ENCODE peak calls at places on chromosome 5, in eight cellular contexts. One of them, this sample, is unnamed.

GRCh38 chr5:137560414-137560813 is 61.3 kb upstream of the SPOCK1 start:
- DNase-seq in foreskin fibroblast: no peak
- DNase-seq in fibroblast of the aortic adventitia: no peak
- DNase-seq in endothelial cell: no peak
- DNase-seq in cardiac fibroblast: peak
- DNase-seq in upper lobe of right lung: no peak
- DNase-seq in fibroblast of mammary gland: no peak
- DNase-seq in AG09319: no peak
- DNase-seq in this sample: peak

GRCh38 chr5:57986746-57987145 is 473.1 kb downstream of the PLK2 start:
- DNase-seq in foreskin fibroblast: no peak
- DNase-seq in fibroblast of the aortic adventitia: peak
- DNase-seq in fibroblast of mammary gland: peak
- DNase-seq in AG09319: peak
- DNase-seq in cardiac fibroblast: peak
- DNase-seq in upper lobe of right lung: no peak
- DNase-seq in endothelial cell: no peak
- DNase-seq in this sample: peak

GRCh38 chr5:24703934-24704333 is 59.2 kb upstream of the CDH10 start:
- DNase-seq in fibroblast of mammary gland: no peak
- DNase-seq in foreskin fibroblast: no peak
- DNase-seq in AG09319: no peak
- DNase-seq in cardiac fibroblast: no peak
- DNase-seq in upper lobe of right lung: no peak
- DNase-seq in endothelial cell: no peak
- DNase-seq in fibroblast of the aortic adventitia: no peak
- DNase-seq in this sample: no peak

GRCh38 chr5:61402970-61403369 is 70.9 kb downstream of the ZSWIM6 start:
- DNase-seq in fibroblast of mammary gland: no peak
- DNase-seq in upper lobe of right lung: no peak
- DNase-seq in cardiac fibroblast: no peak
- DNase-seq in endothelial cell: no peak
- DNase-seq in fibroblast of the aortic adventitia: no peak
- DNase-seq in AG09319: peak
- DNase-seq in foreskin fibroblast: no peak
- DNase-seq in this sample: no peak

GRCh38 chr5:170565077-170565476 is 61.3 kb downstream of the KCNIP1 start:
- DNase-seq in foreskin fibroblast: no peak
- DNase-seq in fibroblast of mammary gland: no peak
- DNase-seq in upper lobe of right lung: no peak
- DNase-seq in AG09319: no peak
- DNase-seq in endothelial cell: no peak
- DNase-seq in cardiac fibroblast: no peak
- DNase-seq in fibroblast of the aortic adventitia: no peak
- DNase-seq in this sample: no peak

GRCh38 chr5:31854625-31855526 is 215.9 kb downstream of the PDZD2 start:
- DNase-seq in endothelial cell: peak
- DNase-seq in fibroblast of the aortic adventitia: peak
- DNase-seq in upper lobe of right lung: peak
- DNase-seq in AG09319: no peak
- DNase-seq in cardiac fibroblast: peak
- DNase-seq in foreskin fibroblast: no peak
- DNase-seq in fibroblast of mammary gland: no peak
- DNase-seq in this sample: no peak

GRCh38 chr5:77101298-77101697 is 14.2 kb upstream of the ZBED3 start:
- DNase-seq in upper lobe of right lung: no peak
- DNase-seq in endothelial cell: no peak
- DNase-seq in AG09319: no peak
- DNase-seq in fibroblast of mammary gland: peak
- DNase-seq in foreskin fibroblast: peak
- DNase-seq in cardiac fibroblast: peak
- DNase-seq in fibroblast of the aortic adventitia: peak
- DNase-seq in this sample: peak

GRCh38 chr5:76742586-76742985 is 26.7 kb downstream of the F2R start:
- DNase-seq in fibroblast of mammary gland: peak
- DNase-seq in fibroblast of the aortic adventitia: peak
- DNase-seq in AG09319: no peak
- DNase-seq in cardiac fibroblast: peak
- DNase-seq in foreskin fibroblast: peak
- DNase-seq in upper lobe of right lung: no peak
- DNase-seq in endothelial cell: no peak
- DNase-seq in this sample: peak

GRCh38 chr5:90312027-90312426 is 97.5 kb downstream of the CETN3 start:
- DNase-seq in upper lobe of right lung: no peak
- DNase-seq in fibroblast of mammary gland: no peak
- DNase-seq in foreskin fibroblast: no peak
- DNase-seq in endothelial cell: no peak
- DNase-seq in cardiac fibroblast: no peak
- DNase-seq in AG09319: no peak
- DNase-seq in fibroblast of the aortic adventitia: no peak
- DNase-seq in this sample: no peak

GRCh38 chr5:154309361-154309725 is 118.8 kb downstream of the GALNT10 start:
- DNase-seq in AG09319: no peak
- DNase-seq in foreskin fibroblast: no peak
- DNase-seq in cardiac fibroblast: peak
- DNase-seq in endothelial cell: no peak
- DNase-seq in fibroblast of the aortic adventitia: peak
- DNase-seq in fibroblast of mammary gland: peak
- DNase-seq in upper lobe of right lung: no peak
- DNase-seq in this sample: peak

GRCh38 chr5:145237843-145238242 is 597.3 kb downstream of the PRELID2 start:
- DNase-seq in cardiac fibroblast: peak
- DNase-seq in endothelial cell: peak
- DNase-seq in foreskin fibroblast: no peak
- DNase-seq in upper lobe of right lung: no peak
- DNase-seq in fibroblast of the aortic adventitia: peak
- DNase-seq in fibroblast of mammary gland: peak
- DNase-seq in AG09319: no peak
- DNase-seq in this sample: peak

GRCh38 chr5:135691116-135691515 is 112.3 kb upstream of the CXCL14 start:
- DNase-seq in endothelial cell: no peak
- DNase-seq in fibroblast of mammary gland: no peak
- DNase-seq in AG09319: no peak
- DNase-seq in cardiac fibroblast: no peak
- DNase-seq in fibroblast of the aortic adventitia: no peak
- DNase-seq in foreskin fibroblast: no peak
- DNase-seq in upper lobe of right lung: no peak
- DNase-seq in this sample: no peak

GRCh38 chr5:94025788-94026473 is 284.5 kb upstream of the POU5F2 start:
- DNase-seq in AG09319: no peak
- DNase-seq in fibroblast of mammary gland: no peak
- DNase-seq in fibroblast of the aortic adventitia: no peak
- DNase-seq in upper lobe of right lung: no peak
- DNase-seq in cardiac fibroblast: no peak
- DNase-seq in endothelial cell: no peak
- DNase-seq in foreskin fibroblast: no peak
- DNase-seq in this sample: no peak

GRCh38 chr5:149419532-149420485 is 40.7 kb upstream of the IL17B start:
- DNase-seq in endothelial cell: no peak
- DNase-seq in upper lobe of right lung: no peak
- DNase-seq in cardiac fibroblast: peak
- DNase-seq in fibroblast of mammary gland: peak
- DNase-seq in AG09319: no peak
- DNase-seq in fibroblast of the aortic adventitia: no peak
- DNase-seq in foreskin fibroblast: no peak
- DNase-seq in this sample: no peak

DNA sequence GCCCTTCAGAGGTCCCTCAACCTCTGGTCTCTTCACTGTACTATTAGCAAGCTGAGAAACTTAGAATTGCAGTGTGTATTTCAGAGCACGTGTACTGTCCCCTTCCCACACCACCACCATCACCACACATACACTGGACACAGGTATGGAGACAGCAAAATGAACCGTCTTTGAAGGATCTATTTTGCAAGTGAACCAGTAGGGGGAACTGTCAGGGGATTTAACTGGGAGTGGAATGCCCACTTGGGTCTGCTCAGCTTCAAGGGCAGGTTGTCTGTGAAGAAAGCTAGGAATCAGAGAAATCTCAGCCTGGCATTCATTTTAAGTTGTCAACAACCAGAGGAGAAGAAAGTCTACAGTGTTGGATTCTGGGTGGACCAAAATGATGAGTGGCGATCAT is 147.0 kb downstream of the DCP2 start:
- DNase-seq in endothelial cell: peak
- DNase-seq in fibroblast of mammary gland: peak
- DNase-seq in upper lobe of right lung: no peak
- DNase-seq in fibroblast of the aortic adventitia: no peak
- DNase-seq in cardiac fibroblast: peak
- DNase-seq in AG09319: no peak
- DNase-seq in foreskin fibroblast: no peak
- DNase-seq in this sample: no peak
- TF ChIP-seq CTCF in endothelial cell: peak
- TF ChIP-seq CTCF in fibroblast of mammary gland: peak
- TF ChIP-seq CTCF in upper lobe of right lung: no peak
- TF ChIP-seq CTCF in fibroblast of the aortic adventitia: peak
- TF ChIP-seq CTCF in cardiac fibroblast: peak
- TF ChIP-seq CTCF in AG09319: no peak
- TF ChIP-seq CTCF in foreskin fibroblast: peak
- TF ChIP-seq CTCF in this sample: peak

GRCh38 chr5:116037236-116037822 is 5.1 kb downstream of the ARL14EPL start:
- DNase-seq in endothelial cell: no peak
- DNase-seq in fibroblast of the aortic adventitia: no peak
- DNase-seq in AG09319: no peak
- DNase-seq in fibroblast of mammary gland: peak
- DNase-seq in cardiac fibroblast: peak
- DNase-seq in upper lobe of right lung: no peak
- DNase-seq in foreskin fibroblast: no peak
- DNase-seq in this sample: no peak
- TF ChIP-seq CTCF in endothelial cell: no peak
- TF ChIP-seq CTCF in fibroblast of the aortic adventitia: no peak
- TF ChIP-seq CTCF in AG09319: peak
- TF ChIP-seq CTCF in fibroblast of mammary gland: peak
- TF ChIP-seq CTCF in cardiac fibroblast: peak
- TF ChIP-seq CTCF in upper lobe of right lung: no peak
- TF ChIP-seq CTCF in foreskin fibroblast: no peak
- TF ChIP-seq CTCF in this sample: peak

DNA sequence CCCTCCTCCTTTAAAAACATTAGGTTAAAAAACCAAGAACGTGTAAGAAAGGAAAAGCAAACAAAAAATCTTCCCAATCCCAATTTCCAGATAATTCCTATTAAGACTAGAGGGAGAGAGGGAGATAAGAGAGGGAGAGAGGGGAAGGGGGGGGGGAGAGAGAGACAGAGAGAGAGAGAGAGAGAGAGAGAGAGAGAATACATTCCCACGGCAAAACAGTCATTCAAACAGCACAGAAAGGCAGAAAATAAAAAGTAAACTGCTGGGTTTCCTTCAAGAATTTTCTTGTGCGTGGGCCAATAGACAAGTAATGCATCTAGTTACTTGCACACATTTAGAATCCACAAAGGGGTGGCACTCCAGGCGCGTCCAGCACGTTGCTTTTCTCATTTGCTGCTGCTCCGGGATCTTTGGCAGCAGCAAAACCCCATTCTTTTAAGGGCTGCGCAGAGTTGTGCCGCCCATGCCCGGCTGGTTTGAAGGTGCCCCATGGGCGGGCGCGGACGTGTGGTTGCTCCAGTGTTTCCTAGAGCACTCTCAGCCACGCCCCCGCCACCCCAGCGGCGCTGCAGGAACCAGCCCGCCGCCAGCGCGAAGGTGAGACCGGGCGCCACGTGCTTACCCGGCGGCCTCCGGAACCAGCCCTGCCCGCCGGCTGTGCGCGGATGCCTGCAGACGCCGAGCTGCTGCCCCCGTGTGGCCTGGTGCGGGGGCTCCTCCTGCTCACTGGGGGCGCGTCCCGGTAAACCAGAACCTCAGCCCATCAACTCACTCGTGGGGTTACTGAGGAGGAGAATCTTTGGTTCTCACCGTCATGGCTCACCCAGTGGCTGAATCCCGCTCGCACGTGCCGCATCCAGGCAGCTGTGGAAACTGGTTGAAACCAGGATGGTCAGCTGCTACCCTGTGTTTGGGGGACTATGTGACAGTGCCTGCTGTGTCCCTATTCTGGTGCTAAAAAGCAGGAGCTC is 44.6 kb downstream of the STC2 start:
- DNase-seq in fibroblast of the aortic adventitia: peak
- DNase-seq in AG09319: no peak
- DNase-seq in fibroblast of mammary gland: peak
- DNase-seq in foreskin fibroblast: peak
- DNase-seq in upper lobe of right lung: peak
- DNase-seq in endothelial cell: peak
- DNase-seq in cardiac fibroblast: peak
- DNase-seq in this sample: peak
- TF ChIP-seq CTCF in fibroblast of the aortic adventitia: peak
- TF ChIP-seq CTCF in AG09319: peak
- TF ChIP-seq CTCF in fibroblast of mammary gland: peak
- TF ChIP-seq CTCF in foreskin fibroblast: peak
- TF ChIP-seq CTCF in upper lobe of right lung: peak
- TF ChIP-seq CTCF in endothelial cell: peak
- TF ChIP-seq CTCF in cardiac fibroblast: peak
- TF ChIP-seq CTCF in this sample: peak

GRCh38 chr5:141608557-141608956 is 10.2 kb downstream of the DIAPH1 start:
- DNase-seq in upper lobe of right lung: no peak
- DNase-seq in fibroblast of the aortic adventitia: no peak
- DNase-seq in cardiac fibroblast: no peak
- DNase-seq in AG09319: no peak
- DNase-seq in endothelial cell: no peak
- DNase-seq in fibroblast of mammary gland: no peak
- DNase-seq in foreskin fibroblast: no peak
- DNase-seq in this sample: no peak

GRCh38 chr5:141608046-141608445 is 10.8 kb downstream of the DIAPH1 start:
- DNase-seq in fibroblast of the aortic adventitia: no peak
- DNase-seq in fibroblast of mammary gland: no peak
- DNase-seq in foreskin fibroblast: no peak
- DNase-seq in endothelial cell: no peak
- DNase-seq in cardiac fibroblast: no peak
- DNase-seq in upper lobe of right lung: no peak
- DNase-seq in AG09319: no peak
- DNase-seq in this sample: no peak

GRCh38 chr5:141604318-141604717 is 14.5 kb downstream of the DIAPH1 start:
- DNase-seq in cardiac fibroblast: peak
- DNase-seq in fibroblast of mammary gland: peak
- DNase-seq in AG09319: peak
- DNase-seq in endothelial cell: peak
- DNase-seq in fibroblast of the aortic adventitia: peak
- DNase-seq in foreskin fibroblast: peak
- DNase-seq in upper lobe of right lung: no peak
- DNase-seq in this sample: peak

GRCh38 chr5:141605523-141606277 is 13.1 kb downstream of the DIAPH1 start:
- DNase-seq in endothelial cell: peak
- DNase-seq in fibroblast of mammary gland: peak
- DNase-seq in foreskin fibroblast: no peak
- DNase-seq in fibroblast of the aortic adventitia: peak
- DNase-seq in upper lobe of right lung: no peak
- DNase-seq in AG09319: no peak
- DNase-seq in cardiac fibroblast: peak
- DNase-seq in this sample: peak

DNA sequence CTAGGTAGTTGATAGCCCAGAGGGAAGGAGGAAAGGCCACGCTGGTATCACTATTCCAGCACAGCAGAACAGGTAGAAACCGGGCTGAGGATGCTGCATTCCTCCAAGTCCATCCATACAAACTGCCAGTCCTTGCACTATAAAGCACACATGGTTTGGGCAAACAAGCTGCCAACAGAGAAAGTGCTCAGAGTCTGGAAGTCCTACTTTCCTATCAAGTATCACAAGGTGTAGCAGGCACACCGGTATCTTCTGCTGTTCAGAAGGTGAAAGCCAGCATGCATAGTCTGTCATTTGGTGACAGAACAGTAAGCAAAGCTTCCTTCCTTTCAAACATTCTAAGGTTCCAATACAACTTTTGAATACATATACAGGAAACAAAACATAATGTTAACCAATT is 14.9 kb downstream of the DIAPH1 start:
- DNase-seq in cardiac fibroblast: no peak
- DNase-seq in foreskin fibroblast: no peak
- DNase-seq in upper lobe of right lung: no peak
- DNase-seq in fibroblast of mammary gland: no peak
- DNase-seq in endothelial cell: no peak
- DNase-seq in fibroblast of the aortic adventitia: no peak
- DNase-seq in AG09319: no peak
- DNase-seq in this sample: no peak
- TF ChIP-seq CTCF in cardiac fibroblast: no peak
- TF ChIP-seq CTCF in foreskin fibroblast: no peak
- TF ChIP-seq CTCF in upper lobe of right lung: no peak
- TF ChIP-seq CTCF in fibroblast of mammary gland: no peak
- TF ChIP-seq CTCF in endothelial cell: no peak
- TF ChIP-seq CTCF in fibroblast of the aortic adventitia: no peak
- TF ChIP-seq CTCF in AG09319: no peak
- TF ChIP-seq CTCF in this sample: no peak